ENCODE peak calls at places on chromosomes 12 and 14, in six cellular contexts. I is activated gamma-delta T cell treated with Interleukin-2 at 50 U/mL for 16 hours; O is ELF-1; M is CD8-positive, alpha-beta T cell; S is astrocyte; P is NCI-H2081. T is an unnamed sample.

GRCh38 chr14:93939304-93940229 is 12.4 kb downstream of the FAM181A start:
- DNase-seq in I (peak), P (peak), S (peak), O (peak), M (peak), T (peak)

GRCh38 chr12:96617178-96617577 is 127.8 kb downstream of the CFAP54 start:
- DNase-seq in M (no peak), S (no peak), I (no peak), O (no peak), P (no peak), T (no peak)

GRCh38 chr12:26941251-26941650 is 3.0 kb downstream of the FGFR1OP2 start:
- DNase-seq in P (no peak), M (no peak), I (no peak), S (no peak), O (no peak), T (no peak)

GRCh38 chr12:104457746-104458644 is 1.2 kb downstream of the CHST11 start:
- DNase-seq in O (peak), I (peak), M (peak), S (no peak), P (no peak), T (no peak)

GRCh38 chr14:22122227-22123187 is 448.9 kb upstream of the OR4E1 start:
- DNase-seq in I (no peak), S (no peak), O (no peak), P (no peak), M (no peak), T (no peak)

GRCh38 chr12:70402597-70402996 is 36.5 kb downstream of the KCNMB4 start:
- DNase-seq in P (no peak), I (no peak), S (no peak), O (no peak), M (no peak), T (no peak)

GRCh38 chr14:93734086-93734822 is 54.0 kb downstream of the PRIMA1 start:
- DNase-seq in S (no peak), I (no peak), M (no peak), O (peak), P (no peak), T (no peak)

GRCh38 chr12:56197921-56198635 is 8.8 kb upstream of the SMARCC2 start:
- DNase-seq in O (no peak), S (no peak), I (no peak), M (no peak), P (no peak), T (no peak)

GRCh38 chr14:104928391-104929133 is 3.9 kb downstream of the PLD4 start:
- DNase-seq in S (no peak), I (no peak), P (no peak), O (no peak), M (no peak), T (no peak)